ENCODE peak calls at places on chromosomes 16 and 17, in ten cellular contexts. Z, G, U, R, W, K, O, I, S and B are unnamed samples.

GRCh38 chr17:28975634-28976033 is 24.3 kb upstream of the PHF12 start:
- DNase-seq in U (no peak), R (no peak), S (no peak), W (no peak), I (no peak), G (no peak), K (no peak), O (no peak), Z (no peak), B (no peak)

GRCh38 chr16:2586901-2587480 is 49.2 kb downstream of the PDPK1 start:
- DNase-seq in O (no peak), W (no peak), R (no peak), Z (no peak), K (no peak), I (no peak), G (no peak), S (no peak), U (no peak), B (no peak)

GRCh38 chr17:78258323-78259229 is 27.1 kb downstream of the TMEM235 start:
- DNase-seq in O (no peak), K (no peak), I (peak), Z (peak), U (no peak), W (no peak), R (peak), S (peak), G (no peak), B (no peak)

GRCh38 chr17:36592316-36592710 is 634 bp downstream of the DHRS11 start:
- DNase-seq in Z (no peak), I (no peak), G (peak), U (no peak), W (no peak), O (no peak), K (no peak), R (peak), S (no peak), B (no peak)

GRCh38 chr17:7716901-7717755 is at the start of gene DNAH2:
- DNase-seq in O (no peak), I (no peak), Z (peak), K (peak), W (peak), G (peak), R (peak), S (no peak), U (peak), B (peak)

GRCh38 chr16:87138316-87138715 is 178.9 kb downstream of the C16orf95 start:
- DNase-seq in Z (no peak), I (no peak), K (no peak), U (no peak), W (no peak), S (no peak), O (no peak), G (no peak), R (no peak), B (no peak)

GRCh38 chr17:40561871-40562611 is 3.2 kb downstream of the CCR7 start:
- DNase-seq in O (no peak), R (no peak), Z (no peak), U (peak), G (no peak), S (peak), W (no peak), K (no peak), I (peak), B (no peak)

GRCh38 chr17:79026345-79027273 is 2.6 kb downstream of the C1QTNF1 start:
- DNase-seq in S (no peak), W (no peak), O (no peak), R (peak), I (no peak), Z (no peak), K (peak), U (peak), G (peak), B (no peak)

GRCh38 chr17:13704333-13704732 is 102.6 kb upstream of the HS3ST3A1 start:
- DNase-seq in R (peak), O (no peak), U (peak), I (no peak), G (peak), S (no peak), Z (no peak), K (no peak), W (peak), B (no peak)

GRCh38 chr16:3007957-3008748 is 4.6 kb upstream of the CLDN9 start:
- DNase-seq in W (no peak), Z (peak), S (no peak), R (no peak), U (no peak), G (no peak), K (no peak), O (no peak), I (no peak), B (no peak)

GRCh38 chr17:64781013-64781392 is 118.9 kb upstream of the SMURF2 start:
- DNase-seq in R (no peak), W (no peak), U (no peak), I (no peak), Z (no peak), K (no peak), S (no peak), G (no peak), O (no peak), B (no peak)

GRCh38 chr16:997440-998051 is 16.0 kb downstream of the SOX8 start:
- DNase-seq in S (peak), O (peak), W (no peak), K (no peak), I (peak), G (peak), U (peak), Z (peak), R (peak), B (no peak)

GRCh38 chr17:17320188-17320910 is 17.2 kb downstream of the NT5M start:
- DNase-seq in S (no peak), I (no peak), R (no peak), Z (no peak), O (no peak), G (no peak), U (no peak), K (no peak), W (no peak), B (no peak)

GRCh38 chr16:79811541-79811940 is 211.0 kb upstream of the MAF start:
- DNase-seq in G (peak), W (no peak), U (peak), Z (no peak), R (no peak), K (no peak), O (no peak), S (no peak), I (no peak), B (no peak)

GRCh38 chr16:3578610-3579551 is 1.7 kb upstream of the NLRC3 start:
- DNase-seq in G (peak), U (no peak), O (peak), Z (no peak), W (no peak), S (peak), K (no peak), I (peak), R (no peak), B (peak)

GRCh38 chr16:1154887-1155331 is 2.0 kb downstream of the CACNA1H start:
- DNase-seq in I (no peak), S (no peak), W (no peak), G (no peak), K (no peak), U (peak), O (no peak), Z (no peak), R (no peak), B (no peak)

GRCh38 chr17:2237521-2237921 is 66.1 kb downstream of the SMG6 start:
- DNase-seq in S (no peak), R (peak), Z (no peak), I (no peak), K (no peak), U (no peak), W (no peak), O (no peak), G (no peak), B (no peak)

GRCh38 chr16:70482624-70483023 is 28.2 kb downstream of the FCSK start:
- DNase-seq in W (no peak), S (no peak), K (no peak), O (no peak), I (no peak), G (no peak), R (no peak), U (no peak), Z (no peak), B (no peak)

GRCh38 chr17:64217249-64217652 is 45.8 kb downstream of the TEX2 start:
- DNase-seq in Z (no peak), I (no peak), K (no peak), G (no peak), O (no peak), S (no peak), R (no peak), W (no peak), U (no peak), B (no peak)

GRCh38 chr16:12551946-12552345 is 251.7 kb downstream of the CPPED1 start:
- DNase-seq in O (no peak), R (peak), G (no peak), K (no peak), S (no peak), Z (no peak), U (no peak), W (no peak), I (no peak), B (no peak)

GRCh38 chr16:50267151-50267631 is 840 bp downstream of the ADCY7 start:
- DNase-seq in G (no peak), I (no peak), W (no peak), S (no peak), K (no peak), Z (no peak), U (no peak), R (no peak), O (no peak), B (no peak)

GRCh38 chr17:50482516-50482915 is 3.9 kb downstream of the RSAD1 start:
- DNase-seq in K (peak), U (peak), S (peak), W (peak), Z (peak), G (peak), R (peak), O (peak), I (peak), B (no peak)